ENCODE peak calls at places on chromosomes 6 and 20, in four cellular contexts. U is stimulated activated CD8-positive, alpha-beta memory T cell treated with anti-CD3 and anti-CD28 coated beads, Interleukin-15, amount 100 ng/mL, for 24 hours; G is neural progenitor cell; P is T-helper 1 cell. L is an unnamed sample.

GRCh38 chr6:24743265-24743943 is 24.4 kb upstream of the C6orf62 start:
- DNase-seq in P (peak), G (no peak), U (no peak), L (no peak)

GRCh38 chr20:56511926-56512325 is 12.6 kb upstream of the FAM209A start:
- DNase-seq in G (no peak), P (no peak), U (no peak), L (no peak)

GRCh38 chr6:118377711-118378414 is 170.2 kb upstream of the PLN start:
- DNase-seq in G (peak), U (no peak), P (no peak), L (no peak)

GRCh38 chr6:167676000-167676665 is 150.6 kb upstream of the AFDN start:
- DNase-seq in U (no peak), G (peak), P (no peak), L (no peak)

GRCh38 chr6:32752580-32752979 is 10.8 kb downstream of the HLA-DQB2 start:
- DNase-seq in G (no peak), U (no peak), P (no peak), L (no peak)

GRCh38 chr6:36659271-36659670 is 19.2 kb upstream of the CDKN1A start:
- DNase-seq in P (no peak), G (no peak), U (no peak), L (no peak)

GRCh38 chr6:42338573-42339218 is 113.0 kb downstream of the TRERF1 start:
- DNase-seq in U (no peak), P (no peak), G (no peak), L (no peak)

GRCh38 chr6:169881398-169881797 is 130.0 kb downstream of the ERMARD start:
- DNase-seq in G (no peak), U (no peak), P (no peak), L (no peak)

GRCh38 chr20:9185511-9185910 is 116.6 kb downstream of the PLCB4 start:
- DNase-seq in G (no peak), P (no peak), U (no peak), L (no peak)

GRCh38 chr6:7135755-7136154 is 28.0 kb downstream of the RREB1 start:
- DNase-seq in U (no peak), P (no peak), G (no peak), L (no peak)

GRCh38 chr20:4234128-4234527 is 218.8 kb upstream of the RNF24 start:
- DNase-seq in U (no peak), G (no peak), P (no peak), L (no peak)

GRCh38 chr6:18496462-18496861 is 109.3 kb downstream of the RNF144B start:
- DNase-seq in P (no peak), G (no peak), U (no peak), L (no peak)

GRCh38 chr6:131182991-131183425 is 47.7 kb downstream of the AKAP7 start:
- DNase-seq in G (peak), U (no peak), P (peak), L (no peak)

GRCh38 chr6:7236312-7237209 is 76.4 kb downstream of the SSR1 start:
- DNase-seq in U (no peak), G (no peak), P (no peak), L (no peak)

GRCh38 chr6:113397229-113397628 is 459.9 kb upstream of the MARCKS start:
- DNase-seq in P (no peak), U (no peak), G (no peak), L (no peak)